ENCODE peak calls at places on chromosomes 11 and 22, in ten cellular contexts. J is heart left ventricle, T is pancreas, M is adipocyte, U is cardiac fibroblast, D is bronchial epithelial cell, G is heart right ventricle, K is GM06990, E is ovary, S is AG09309. Y is an unnamed sample.
A peak's percentile ranks its signal among the peaks of the same experiment; 100 is the strongest.

GRCh38 chr11:12746593-12747097 is 72.4 kb downstream of the TEAD1 start:
- DNase-seq in U (peak; percentile 88), K (no peak), J (peak; percentile 79), T (peak; percentile 31), M (peak; percentile 83), S (no peak), D (peak; percentile 82), E (peak; percentile 86), G (peak; percentile 77), Y (peak; percentile 67)

GRCh38 chr11:95301497-95301896 is 70.5 kb upstream of the SESN3 start:
- DNase-seq in E (no peak), T (peak; percentile 59), M (peak; percentile 31), J (no peak), D (peak; percentile 40), S (no peak), G (no peak), U (peak; percentile 44), K (no peak), Y (no peak)

GRCh38 chr11:10499452-10500262 is 41.3 kb downstream of the RNF141 start:
- DNase-seq in G (no peak), U (no peak), D (no peak), K (no peak), T (no peak), M (peak; percentile 8), S (no peak), E (no peak), J (no peak), Y (no peak)

GRCh38 chr11:73570415-73571114 is 27.3 kb downstream of the FAM168A start:
- DNase-seq in T (no peak), G (no peak), U (peak; percentile 28), J (no peak), M (peak; percentile 30), D (peak; percentile 100), S (no peak), E (no peak), K (no peak), Y (no peak)

GRCh38 chr11:14593671-14594070 is 49.9 kb upstream of the PDE3B start:
- DNase-seq in G (no peak), E (no peak), K (no peak), U (no peak), J (no peak), T (no peak), S (no peak), M (no peak), D (no peak), Y (no peak)

GRCh38 chr11:94767701-94768601 is at the start of gene AMOTL1:
- DNase-seq in K (peak; percentile 25), E (peak; percentile 81), T (peak; percentile 90), J (peak; percentile 91), U (peak; percentile 90), D (peak; percentile 75), S (no peak), G (peak; percentile 89), M (peak; percentile 94), Y (peak; percentile 98)

GRCh38 chr11:120516461-120517389 is 5.2 kb downstream of the GRIK4 start:
- DNase-seq in J (no peak), E (no peak), G (no peak), S (no peak), T (no peak), U (no peak), M (no peak), K (no peak), D (no peak), Y (no peak)

GRCh38 chr22:46055176-46055850 is 78.4 kb upstream of the WNT7B start:
- DNase-seq in S (no peak), D (no peak), G (no peak), U (no peak), M (peak; percentile 34), J (peak; percentile 41), T (no peak), K (no peak), E (no peak), Y (peak; percentile 74)

GRCh38 chr11:33530824-33531223 is 169.8 kb downstream of the C11orf91 start:
- DNase-seq in T (no peak), K (no peak), U (peak; percentile 43), D (no peak), G (no peak), J (no peak), E (no peak), S (no peak), M (peak; percentile 44), Y (no peak)

GRCh38 chr11:128341280-128341679 is 246.1 kb downstream of the ETS1 start:
- DNase-seq in T (no peak), M (no peak), S (no peak), E (no peak), K (no peak), J (no peak), U (peak; percentile 36), G (no peak), D (peak; percentile 13), Y (no peak)

GRCh38 chr11:122632178-122632824 is 23.2 kb upstream of the UBASH3B start:
- DNase-seq in E (no peak), J (no peak), G (no peak), T (no peak), D (peak; percentile 88), U (no peak), K (no peak), S (no peak), M (no peak), Y (no peak)

GRCh38 chr11:106091480-106092123 is 14.1 kb downstream of the AASDHPPT start:
- DNase-seq in G (no peak), U (peak; percentile 73), T (no peak), E (no peak), K (peak; percentile 38), J (no peak), M (peak; percentile 85), D (peak; percentile 90), S (peak; percentile 41), Y (no peak)

GRCh38 chr11:74443071-74443864 is 24.1 kb downstream of the KCNE3 start:
- DNase-seq in U (peak; percentile 26), D (peak; percentile 69), T (peak; percentile 77), J (no peak), M (peak; percentile 51), K (no peak), G (no peak), S (no peak), E (no peak), Y (no peak)

DNA sequence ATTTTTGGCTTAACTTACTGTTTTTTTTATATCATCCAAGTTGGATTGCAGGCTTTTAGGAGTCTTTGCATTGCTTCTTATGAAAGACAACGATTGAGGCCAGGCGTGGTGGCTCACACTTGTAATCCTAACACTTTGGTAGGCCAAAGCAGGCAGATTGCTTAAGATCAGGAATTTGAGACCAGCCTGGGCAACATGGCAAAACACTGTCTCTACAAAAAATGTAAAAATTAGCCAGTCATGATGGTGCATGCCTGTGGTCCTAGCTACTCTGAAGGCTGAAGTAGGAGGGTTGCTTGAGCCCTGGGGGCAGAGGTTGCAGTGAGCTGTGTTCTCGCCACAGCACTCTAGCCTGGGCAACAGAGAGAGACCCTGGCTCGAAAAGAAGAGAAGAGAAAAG is 56.6 kb downstream of the BID start:
- DNase-seq in J (no peak), S (peak; percentile 63), E (no peak), U (peak; percentile 45), D (peak; percentile 23), K (no peak), M (peak; percentile 76), G (no peak), T (no peak), Y (no peak)
- H3K4me3 ChIP-seq in J (no peak overlapping the region), S (no peak overlapping the region), E (no peak overlapping the region), U (no peak overlapping the region), D (no peak overlapping the region), K (no peak overlapping the region), M (peak overlapping the region; percentile 35), G (no peak overlapping the region), T (no peak overlapping the region), Y (no peak overlapping the region)

DNA sequence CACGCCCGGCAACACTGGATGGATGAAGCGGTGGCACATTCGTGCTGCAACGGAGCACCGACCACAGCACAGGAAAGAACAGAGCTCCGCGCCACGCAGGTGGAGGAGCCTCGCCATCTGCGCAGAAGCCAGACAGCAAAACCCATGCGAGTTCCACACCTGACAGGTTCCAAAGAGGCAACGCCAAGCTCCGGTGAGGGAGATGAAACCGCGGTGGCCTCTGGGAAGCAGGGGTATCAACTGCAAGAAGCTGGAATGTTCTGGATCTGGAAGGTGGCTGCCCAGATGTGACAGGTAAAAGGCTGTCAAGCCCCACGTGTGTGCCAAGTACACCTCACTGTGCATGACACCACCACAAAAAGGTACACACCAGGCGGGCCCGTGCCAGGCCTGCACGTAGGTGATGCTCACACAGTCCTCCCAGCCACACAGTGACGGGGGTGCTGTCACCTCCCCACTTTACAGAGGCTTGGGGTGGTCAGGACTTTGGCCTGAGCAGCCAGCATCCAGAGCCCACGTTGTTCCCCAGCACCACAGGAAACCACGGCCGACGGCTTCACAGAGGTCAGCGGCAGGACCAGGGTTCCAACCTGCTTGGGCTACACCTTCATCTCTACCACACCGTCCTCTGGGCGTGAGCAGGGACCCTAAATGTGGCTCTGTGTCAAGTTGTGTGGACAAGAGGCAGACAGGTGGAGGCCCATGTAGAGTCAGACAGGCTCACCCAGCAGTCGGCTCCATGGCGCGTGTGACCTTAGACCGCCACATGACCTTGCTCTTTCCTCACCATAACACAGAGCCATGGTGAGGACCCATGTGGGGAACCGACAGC is 19.7 kb upstream of the EFCAB6 start:
- DNase-seq in T (no peak), G (no peak), J (no peak), K (no peak), E (no peak), U (no peak), D (no peak), M (no peak), S (no peak), Y (no peak)
- H3K4me3 ChIP-seq in T (no peak overlapping the region), G (no peak overlapping the region), J (no peak overlapping the region), K (no peak overlapping the region), E (no peak overlapping the region), U (no peak overlapping the region), D (no peak overlapping the region), M (no peak overlapping the region), S (no peak overlapping the region), Y (no peak overlapping the region)

GRCh38 chr11:107856180-107856980 is 2.2 kb downstream of the SLC35F2 start:
- DNase-seq in M (no peak), E (no peak), U (no peak), J (no peak), D (no peak), G (no peak), S (no peak), T (no peak), K (no peak), Y (no peak)
- H3K4me3 ChIP-seq in M (peak overlapping the region; percentile 89), E (no peak overlapping the region), U (no peak overlapping the region), J (no peak overlapping the region), D (no peak overlapping the region), G (no peak overlapping the region), S (no peak overlapping the region), T (no peak overlapping the region), K (peak overlapping the region; percentile 97), Y (no peak overlapping the region)

DNA sequence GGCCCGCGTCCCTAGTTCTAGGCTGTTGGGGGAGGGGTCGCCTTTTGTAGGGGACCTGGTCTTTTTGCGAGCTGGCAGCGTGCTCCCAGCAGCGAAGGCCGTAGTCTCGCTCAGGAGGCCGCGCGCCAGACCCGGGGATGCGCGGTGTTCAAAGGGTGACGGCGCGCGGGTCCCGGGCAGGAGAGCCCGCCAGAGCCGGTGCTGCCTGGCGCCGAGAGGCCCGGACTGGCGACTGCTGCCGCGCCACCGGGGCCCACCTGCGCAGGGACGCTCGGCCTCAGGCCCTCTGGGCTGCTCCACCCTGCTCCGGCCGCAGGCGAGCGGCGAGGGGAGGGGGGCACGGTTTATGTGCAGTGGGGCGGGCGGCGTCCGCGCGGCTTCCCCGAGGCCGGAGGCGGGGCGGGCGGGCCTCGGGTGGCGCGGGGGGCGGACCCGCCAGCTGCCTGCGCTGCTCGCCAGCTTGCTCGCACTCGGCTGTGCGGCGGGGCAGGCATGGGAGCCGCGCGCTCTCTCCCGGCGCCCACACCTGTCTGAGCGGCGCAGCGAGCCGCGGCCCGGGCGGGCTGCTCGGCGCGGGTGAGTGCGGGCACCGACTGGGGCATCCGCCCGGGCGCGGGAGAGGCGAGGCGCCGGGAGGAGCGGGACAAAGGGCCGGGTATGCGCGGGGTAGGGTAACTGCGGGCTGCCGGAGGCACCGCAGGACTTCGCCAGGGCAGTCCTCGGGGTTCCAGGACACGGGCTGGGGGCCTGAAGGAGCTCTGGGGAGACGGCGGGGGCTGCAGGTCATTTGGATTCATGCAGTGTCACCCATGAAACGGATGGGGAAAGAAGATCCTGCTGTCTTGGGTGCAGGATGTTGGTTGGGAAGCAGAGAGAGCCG is at the start of gene PRSS23:
- DNase-seq in D (no peak), J (peak; percentile 71), M (peak; percentile 83), T (peak; percentile 70), E (peak; percentile 65), K (no peak), U (peak; percentile 77), G (peak; percentile 69), S (no peak), Y (peak; percentile 84)
- H3K4me3 ChIP-seq in D (peak within 1 kb of the TSS; percentile 75), J (peak within 1 kb of the TSS; percentile 76), M (peak within 1 kb of the TSS; percentile 91), T (peak within 1 kb of the TSS; percentile 57), E (peak within 1 kb of the TSS; percentile 76), K (no peak within 1 kb of the TSS), U (peak within 1 kb of the TSS; percentile 88), G (peak within 1 kb of the TSS; percentile 76), S (peak within 1 kb of the TSS; percentile 63), Y (peak within 1 kb of the TSS; percentile 75)

Y was measured in aorta.